ENCODE peak calls at places on chromosomes 3 and 15, in six cellular contexts. U, H, A, N, X and D are unnamed samples.

GRCh38 chr3:81758275-81758674 is 3.2 kb downstream of the GBE1 start:
- DNase-seq in U (peak; percentile 55), H (peak; percentile 63), A (peak; percentile 93), N (no peak), X (no peak), D (peak; percentile 90)

GRCh38 chr3:45104715-45105711 is 41.2 kb downstream of the CDCP1 start:
- DNase-seq in U (peak; percentile 72), H (no peak), A (peak; percentile 87), N (no peak), X (no peak), D (peak; percentile 80)

GRCh38 chr3:55894605-55895004 is 407.5 kb upstream of the WNT5A start:
- DNase-seq in U (no peak), H (no peak), A (no peak), N (no peak), X (no peak), D (no peak)

GRCh38 chr3:113947372-113948014 is at the start of gene ZDHHC23:
- DNase-seq in U (peak; percentile 40), H (peak; percentile 69), A (peak; percentile 47), N (peak; percentile 89), X (peak; percentile 75), D (peak; percentile 44)

GRCh38 chr3:117562000-117562399 is 852.4 kb downstream of the TUSC7 start:
- DNase-seq in U (no peak), H (no peak), A (no peak), N (no peak), X (no peak), D (no peak)

GRCh38 chr3:176274161-176274560 is 923.1 kb downstream of the TBL1XR1 start:
- DNase-seq in U (no peak), H (no peak), A (no peak), N (no peak), X (peak; percentile 17), D (no peak)

GRCh38 chr15:82538961-82539689 is 1.1 kb downstream of the RPS17 start:
- DNase-seq in U (peak; percentile 13), H (no peak), A (peak; percentile 38), N (no peak), X (no peak), D (no peak)

GRCh38 chr3:127639173-127640030 is 10.4 kb downstream of the PODXL2 start:
- DNase-seq in U (no peak), H (no peak), A (peak; percentile 3), N (no peak), X (no peak), D (peak; percentile 41)

GRCh38 chr15:99324082-99324620 is 72.9 kb downstream of the LRRC28 start:
- DNase-seq in U (peak; percentile 97), H (peak; percentile 36), A (peak; percentile 89), N (no peak), X (no peak), D (peak; percentile 76)

GRCh38 chr3:188330138-188330537 is 176.2 kb downstream of the LPP start:
- DNase-seq in U (no peak), H (no peak), A (no peak), N (no peak), X (no peak), D (no peak)

GRCh38 chr3:42194943-42195510 is 71.0 kb downstream of the CCK start:
- DNase-seq in U (no peak), H (no peak), A (no peak), N (no peak), X (no peak), D (no peak)

GRCh38 chr3:67998222-67998760 is 343.9 kb upstream of the SUCLG2 start:
- DNase-seq in U (no peak), H (no peak), A (no peak), N (no peak), X (no peak), D (no peak)

GRCh38 chr3:170863768-170864167 is 6.2 kb downstream of the RPL22L1 start:
- DNase-seq in U (no peak), H (no peak), A (no peak), N (no peak), X (no peak), D (no peak)

GRCh38 chr15:78542647-78543046 is 2.4 kb downstream of the PSMA4 start:
- DNase-seq in U (no peak), H (no peak), A (no peak), N (no peak), X (no peak), D (no peak)

GRCh38 chr3:46986055-46986730 is 6.7 kb downstream of the NBEAL2 start:
- DNase-seq in U (no peak), H (no peak), A (no peak), N (no peak), X (peak; percentile 63), D (no peak)

GRCh38 chr15:28098766-28099554 is at the start of gene OCA2:
- DNase-seq in U (peak; percentile 66), H (peak; percentile 48), A (no peak), N (peak; percentile 68), X (no peak), D (peak; percentile 67)

GRCh38 chr3:76470285-76470684 is 569.6 kb upstream of the ROBO2 start:
- DNase-seq in U (peak; percentile 70), H (no peak), A (peak; percentile 20), N (no peak), X (no peak), D (peak; percentile 80)

GRCh38 chr15:96331141-96331941 is 841 bp downstream of the NR2F2 start:
- DNase-seq in U (peak; percentile 58), H (peak; percentile 19), A (peak; percentile 57), N (no peak), X (no peak), D (peak; percentile 66)

GRCh38 chr15:62087671-62088360 is 21.0 kb downstream of the C2CD4A start:
- DNase-seq in U (peak; percentile 27), H (no peak), A (peak; percentile 67), N (no peak), X (no peak), D (peak; percentile 49)

GRCh38 chr15:78035861-78036476 is 41.5 kb downstream of the TBC1D2B start:
- DNase-seq in U (no peak), H (no peak), A (no peak), N (no peak), X (no peak), D (no peak)

GRCh38 chr3:9109570-9109914 is 139.9 kb downstream of the SRGAP3 start:
- DNase-seq in U (no peak), H (no peak), A (no peak), N (no peak), X (no peak), D (no peak)

GRCh38 chr15:87369269-87369668 is 887.3 kb downstream of the NTRK3 start:
- DNase-seq in U (peak; percentile 94), H (no peak), A (peak; percentile 84), N (no peak), X (no peak), D (peak; percentile 95)

GRCh38 chr3:77780621-77781020 is 740.7 kb downstream of the ROBO2 start:
- DNase-seq in U (no peak), H (no peak), A (no peak), N (no peak), X (no peak), D (no peak)

GRCh38 chr3:42263354-42264346 is 2.3 kb downstream of the CCK start:
- DNase-seq in U (no peak), H (no peak), A (no peak), N (no peak), X (no peak), D (no peak)

GRCh38 chr3:67362686-67363085 is 291.7 kb downstream of the SUCLG2 start:
- DNase-seq in U (no peak), H (no peak), A (no peak), N (no peak), X (no peak), D (no peak)

GRCh38 chr3:19945405-19946290 is 1.2 kb upstream of the RAB5A start:
- DNase-seq in U (no peak), H (no peak), A (peak; percentile 18), N (no peak), X (no peak), D (peak; percentile 14)

GRCh38 chr3:17573396-17573795 is 169.0 kb downstream of the TBC1D5 start:
- DNase-seq in U (no peak), H (no peak), A (no peak), N (no peak), X (no peak), D (no peak)

GRCh38 chr3:128232421-128233180 is 79.3 kb downstream of the EEFSEC start:
- DNase-seq in U (no peak), H (no peak), A (no peak), N (no peak), X (no peak), D (no peak)

GRCh38 chr3:89859738-89860137 is 752.3 kb downstream of the EPHA3 start:
- DNase-seq in U (no peak), H (no peak), A (no peak), N (no peak), X (no peak), D (no peak)

GRCh38 chr15:68412218-68412617 is 19.7 kb downstream of the ITGA11 start:
- DNase-seq in U (no peak), H (no peak), A (no peak), N (peak; percentile 7), X (no peak), D (no peak)

GRCh38 chr15:65032823-65033537 is 3.5 kb upstream of the MTFMT start:
- DNase-seq in U (peak; percentile 53), H (peak; percentile 47), A (peak; percentile 68), N (peak; percentile 31), X (peak; percentile 85), D (peak; percentile 53)

DNA sequence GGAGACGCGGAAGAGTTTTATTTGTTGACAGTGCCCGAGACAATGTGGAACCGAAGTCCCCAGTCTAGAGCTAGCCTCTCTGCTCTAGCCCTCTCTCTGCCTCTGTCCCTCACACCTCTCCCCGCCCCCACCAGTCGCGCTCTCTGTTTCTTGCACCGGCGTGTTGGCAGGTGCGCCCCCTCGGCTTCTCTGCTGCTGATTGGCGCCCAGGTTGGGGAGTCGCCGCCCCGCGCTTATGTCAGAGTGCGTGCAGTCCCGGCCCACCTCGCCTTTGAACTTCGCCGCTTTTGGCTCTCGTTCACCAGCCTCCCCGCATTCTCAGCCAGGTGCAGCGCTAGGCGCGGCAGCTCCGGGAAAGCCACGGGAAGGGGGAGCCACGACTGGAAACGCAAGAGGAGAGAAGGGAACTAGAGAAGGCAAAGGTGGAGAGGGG is at the start of gene SOX14:
- DNase-seq in U (no peak), H (no peak), A (no peak), N (peak; percentile 75), X (no peak), D (no peak)
- H3K4me3 ChIP-seq in U (no peak within 1 kb of the TSS), H (no peak within 1 kb of the TSS), A (no peak within 1 kb of the TSS), N (no peak within 1 kb of the TSS), X (no peak within 1 kb of the TSS), D (no peak within 1 kb of the TSS)

GRCh38 chr15:55739641-55740040 is 3.3 kb downstream of the PRTG start:
- DNase-seq in U (no peak), H (no peak), A (no peak), N (no peak), X (no peak), D (no peak)
- TF ChIP-seq CTCF in U (no peak), H (no peak), A (no peak), N (no peak), X (no peak), D (no peak)

DNA sequence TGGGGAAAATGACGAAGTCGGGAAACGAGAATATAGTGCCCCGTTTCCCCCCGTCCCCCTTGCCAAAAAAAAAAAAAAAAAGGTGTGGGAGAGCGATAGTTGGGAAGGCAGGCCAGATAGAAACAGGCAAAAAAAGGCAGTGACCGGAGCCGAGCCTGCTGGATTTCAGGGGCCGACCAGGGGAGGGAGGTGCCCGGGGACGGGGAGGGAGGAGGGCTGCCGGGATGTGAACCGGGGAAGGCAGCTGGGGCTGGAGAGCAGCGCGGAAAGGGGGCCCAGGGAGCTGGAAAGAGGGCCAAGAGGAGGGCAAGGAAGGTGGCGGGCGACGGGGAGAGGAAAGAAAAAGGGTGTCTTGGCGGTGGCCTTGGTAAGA is 831 bp downstream of the LRRN1 start:
- DNase-seq in U (no peak), H (no peak), A (no peak), N (peak; percentile 40), X (no peak), D (no peak)
- H3K4me3 ChIP-seq in U (peak overlapping the region; percentile 48), H (peak overlapping the region; percentile 57), A (no peak overlapping the region), N (peak overlapping the region; percentile 44), X (no peak overlapping the region), D (no peak overlapping the region)

GRCh38 chr3:158663832-158664231 is 8.6 kb downstream of the LXN start:
- DNase-seq in U (no peak), H (no peak), A (no peak), N (no peak), X (no peak), D (no peak)
- TF ChIP-seq CTCF in U (no peak), H (no peak), A (no peak), N (no peak), X (no peak), D (no peak)